ENCODE peak calls at places on chromosomes 12 and 14, in eight cellular contexts. One of them, this sample, is unnamed.
A peak's percentile ranks its signal among the peaks of the same experiment; 100 is the strongest.

GRCh38 chr12:101127521-101128219 is 82.4 kb downstream of the SLC5A8 start:
- DNase-seq in A549: no peak
- DNase-seq in CD8-positive, alpha-beta T cell: no peak
- DNase-seq in body of pancreas: no peak
- DNase-seq in NT2/D1: no peak
- DNase-seq in astrocyte: peak; percentile 70
- DNase-seq in cardiac muscle cell: no peak
- DNase-seq in heart right ventricle: no peak
- DNase-seq in this sample: no peak

GRCh38 chr12:25337916-25338315 is 87.2 kb upstream of the KRAS start:
- DNase-seq in NT2/D1: no peak
- DNase-seq in A549: no peak
- DNase-seq in heart right ventricle: no peak
- DNase-seq in astrocyte: no peak
- DNase-seq in body of pancreas: no peak
- DNase-seq in CD8-positive, alpha-beta T cell: no peak
- DNase-seq in cardiac muscle cell: no peak
- DNase-seq in this sample: no peak

GRCh38 chr12:2179953-2180736 is 127.4 kb downstream of the CACNA1C start:
- DNase-seq in body of pancreas: peak; percentile 49
- DNase-seq in A549: peak; percentile 31
- DNase-seq in cardiac muscle cell: no peak
- DNase-seq in heart right ventricle: peak; percentile 65
- DNase-seq in NT2/D1: no peak
- DNase-seq in astrocyte: peak; percentile 95
- DNase-seq in CD8-positive, alpha-beta T cell: no peak
- DNase-seq in this sample: no peak

GRCh38 chr12:114744696-114745095 is 60.7 kb upstream of the TBX3 start:
- DNase-seq in CD8-positive, alpha-beta T cell: no peak
- DNase-seq in A549: no peak
- DNase-seq in cardiac muscle cell: no peak
- DNase-seq in heart right ventricle: no peak
- DNase-seq in NT2/D1: no peak
- DNase-seq in astrocyte: no peak
- DNase-seq in body of pancreas: no peak
- DNase-seq in this sample: no peak

GRCh38 chr12:51270847-51271518 is 768 bp upstream of the SMAGP start:
- DNase-seq in CD8-positive, alpha-beta T cell: no peak
- DNase-seq in heart right ventricle: no peak
- DNase-seq in astrocyte: peak; percentile 87
- DNase-seq in NT2/D1: no peak
- DNase-seq in A549: peak; percentile 35
- DNase-seq in body of pancreas: peak; percentile 57
- DNase-seq in cardiac muscle cell: no peak
- DNase-seq in this sample: no peak

GRCh38 chr14:88611878-88612277 is 49.0 kb downstream of the ZC3H14 start:
- DNase-seq in CD8-positive, alpha-beta T cell: no peak
- DNase-seq in A549: no peak
- DNase-seq in body of pancreas: no peak
- DNase-seq in astrocyte: no peak
- DNase-seq in cardiac muscle cell: no peak
- DNase-seq in heart right ventricle: no peak
- DNase-seq in NT2/D1: no peak
- DNase-seq in this sample: no peak

GRCh38 chr12:116180448-116180847 is 97.0 kb downstream of the MED13L start:
- DNase-seq in NT2/D1: no peak
- DNase-seq in cardiac muscle cell: peak; percentile 61
- DNase-seq in heart right ventricle: no peak
- DNase-seq in CD8-positive, alpha-beta T cell: no peak
- DNase-seq in astrocyte: no peak
- DNase-seq in A549: no peak
- DNase-seq in body of pancreas: no peak
- DNase-seq in this sample: no peak

GRCh38 chr12:84455598-84455997 is 457.0 kb downstream of the SLC6A15 start:
- DNase-seq in cardiac muscle cell: no peak
- DNase-seq in NT2/D1: no peak
- DNase-seq in A549: no peak
- DNase-seq in body of pancreas: no peak
- DNase-seq in CD8-positive, alpha-beta T cell: no peak
- DNase-seq in heart right ventricle: no peak
- DNase-seq in astrocyte: no peak
- DNase-seq in this sample: no peak

DNA sequence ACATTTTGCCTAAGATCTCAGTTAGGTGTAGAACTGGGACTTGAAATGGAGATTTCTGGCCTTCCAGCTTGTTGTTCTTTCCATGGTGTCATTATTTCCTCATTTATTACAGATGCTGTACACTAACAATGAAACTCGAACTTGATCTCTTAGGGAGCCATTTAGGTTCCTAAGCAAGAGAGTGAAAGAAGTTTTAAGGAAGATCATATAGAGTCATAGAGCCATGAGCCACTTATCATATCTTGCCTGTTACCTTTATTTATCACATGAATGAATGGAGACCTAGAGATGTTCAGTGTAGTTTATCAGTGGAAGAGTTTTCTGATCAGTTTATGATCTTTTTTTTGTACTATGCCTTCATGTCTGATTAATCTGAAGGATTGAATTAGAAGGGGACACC is 9.9 kb downstream of the HELB start:
- DNase-seq in NT2/D1: no peak
- DNase-seq in cardiac muscle cell: no peak
- DNase-seq in CD8-positive, alpha-beta T cell: no peak
- DNase-seq in heart right ventricle: no peak
- DNase-seq in body of pancreas: no peak
- DNase-seq in astrocyte: no peak
- DNase-seq in A549: no peak
- DNase-seq in this sample: no peak
- H3K9me3 ChIP-seq in NT2/D1: no peaks in the 10 kb centered on the region
- H3K9me3 ChIP-seq in cardiac muscle cell: no peaks in the 10 kb centered on the region
- H3K9me3 ChIP-seq in CD8-positive, alpha-beta T cell: no peaks in the 10 kb centered on the region
- H3K9me3 ChIP-seq in heart right ventricle: no peaks in the 10 kb centered on the region
- H3K9me3 ChIP-seq in body of pancreas: no peaks in the 10 kb centered on the region
- H3K9me3 ChIP-seq in astrocyte: no peaks in the 10 kb centered on the region
- H3K9me3 ChIP-seq in A549: no peaks in the 10 kb centered on the region
- H3K9me3 ChIP-seq in this sample: no peaks in the 10 kb centered on the region

DNA sequence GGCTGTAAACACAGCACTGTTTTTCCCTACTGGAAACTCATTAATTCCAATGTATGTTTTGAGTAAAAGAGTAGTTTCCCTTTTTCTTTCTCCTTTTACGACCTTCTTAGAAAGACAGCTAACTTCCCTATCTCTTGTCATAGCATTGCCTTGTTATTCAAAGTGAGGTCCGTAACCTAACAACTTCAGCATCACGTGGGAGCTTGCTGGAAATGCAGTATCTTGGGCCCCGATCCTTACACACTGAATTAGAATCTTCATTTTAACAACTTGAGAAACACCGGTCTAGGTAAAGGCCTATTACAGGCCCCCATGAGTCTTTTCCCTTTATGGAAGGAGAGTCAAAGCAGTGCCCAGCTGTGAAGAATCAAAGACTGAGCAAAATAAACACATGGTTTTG is 230.7 kb upstream of the PRKD1 start:
- DNase-seq in A549: no peak
- DNase-seq in astrocyte: no peak
- DNase-seq in heart right ventricle: no peak
- DNase-seq in CD8-positive, alpha-beta T cell: no peak
- DNase-seq in cardiac muscle cell: peak; percentile 5
- DNase-seq in NT2/D1: peak; percentile 3
- DNase-seq in body of pancreas: no peak
- DNase-seq in this sample: no peak
- H3K9me3 ChIP-seq in A549: no peaks in the 10 kb centered on the region
- H3K9me3 ChIP-seq in astrocyte: no peaks in the 10 kb centered on the region
- H3K9me3 ChIP-seq in heart right ventricle: no peaks in the 10 kb centered on the region
- H3K9me3 ChIP-seq in CD8-positive, alpha-beta T cell: no peaks in the 10 kb centered on the region
- H3K9me3 ChIP-seq in cardiac muscle cell: no peaks in the 10 kb centered on the region
- H3K9me3 ChIP-seq in NT2/D1: no peaks in the 10 kb centered on the region
- H3K9me3 ChIP-seq in body of pancreas: no peaks in the 10 kb centered on the region
- H3K9me3 ChIP-seq in this sample: no peaks in the 10 kb centered on the region

GRCh38 chr14:94707494-94707893 is 62.4 kb downstream of the GSC start:
- DNase-seq in cardiac muscle cell: no peak
- DNase-seq in astrocyte: no peak
- DNase-seq in NT2/D1: peak; percentile 66
- DNase-seq in A549: peak; percentile 23
- DNase-seq in body of pancreas: no peak
- DNase-seq in CD8-positive, alpha-beta T cell: no peak
- DNase-seq in heart right ventricle: no peak
- DNase-seq in this sample: no peak
- H3K9me3 ChIP-seq in cardiac muscle cell: no peaks in the 10 kb centered on the region
- H3K9me3 ChIP-seq in astrocyte: no peaks in the 10 kb centered on the region
- H3K9me3 ChIP-seq in NT2/D1: no peaks in the 10 kb centered on the region
- H3K9me3 ChIP-seq in A549: no peaks in the 10 kb centered on the region
- H3K9me3 ChIP-seq in body of pancreas: no peaks in the 10 kb centered on the region
- H3K9me3 ChIP-seq in CD8-positive, alpha-beta T cell: no peaks in the 10 kb centered on the region
- H3K9me3 ChIP-seq in heart right ventricle: no peaks in the 10 kb centered on the region
- H3K9me3 ChIP-seq in this sample: no peaks in the 10 kb centered on the region

DNA sequence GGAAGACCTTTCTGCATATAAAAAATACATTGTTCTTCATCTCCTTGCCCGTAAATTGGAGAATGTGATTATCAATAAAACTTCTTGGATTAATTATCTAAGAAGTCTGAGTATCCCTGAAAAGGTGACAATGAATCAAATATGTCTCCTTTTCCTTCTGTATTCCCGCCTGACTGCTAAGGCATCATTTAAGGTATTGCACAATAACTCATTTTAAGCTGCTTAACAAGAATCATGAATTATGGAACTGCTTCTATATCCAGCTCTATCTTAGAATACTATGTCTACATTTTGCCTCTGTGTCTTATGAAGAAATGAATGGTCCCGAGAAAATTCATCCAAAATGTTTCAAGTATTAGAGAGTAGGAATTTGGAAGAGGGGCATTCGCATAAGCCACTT is 294.4 kb downstream of the SOX5 start:
- DNase-seq in body of pancreas: no peak
- DNase-seq in NT2/D1: no peak
- DNase-seq in cardiac muscle cell: no peak
- DNase-seq in CD8-positive, alpha-beta T cell: no peak
- DNase-seq in heart right ventricle: no peak
- DNase-seq in A549: no peak
- DNase-seq in astrocyte: no peak
- DNase-seq in this sample: no peak
- H3K9me3 ChIP-seq in body of pancreas: no peaks in the 10 kb centered on the region
- H3K9me3 ChIP-seq in NT2/D1: no peaks in the 10 kb centered on the region
- H3K9me3 ChIP-seq in cardiac muscle cell: no peaks in the 10 kb centered on the region
- H3K9me3 ChIP-seq in CD8-positive, alpha-beta T cell: no peaks in the 10 kb centered on the region
- H3K9me3 ChIP-seq in heart right ventricle: peaks cover 3% of the 10 kb centered on the region
- H3K9me3 ChIP-seq in A549: no peaks in the 10 kb centered on the region
- H3K9me3 ChIP-seq in astrocyte: no peaks in the 10 kb centered on the region
- H3K9me3 ChIP-seq in this sample: no peaks in the 10 kb centered on the region

GRCh38 chr12:38983117-38983571 is 77.8 kb upstream of the CPNE8 start:
- DNase-seq in NT2/D1: no peak
- DNase-seq in CD8-positive, alpha-beta T cell: no peak
- DNase-seq in A549: no peak
- DNase-seq in astrocyte: no peak
- DNase-seq in heart right ventricle: no peak
- DNase-seq in cardiac muscle cell: no peak
- DNase-seq in body of pancreas: no peak
- DNase-seq in this sample: no peak
- H3K9me3 ChIP-seq in NT2/D1: peaks cover 26% of the 10 kb centered on the region
- H3K9me3 ChIP-seq in CD8-positive, alpha-beta T cell: no peaks in the 10 kb centered on the region
- H3K9me3 ChIP-seq in A549: no peaks in the 10 kb centered on the region
- H3K9me3 ChIP-seq in astrocyte: peaks cover 4% of the 10 kb centered on the region
- H3K9me3 ChIP-seq in heart right ventricle: peaks cover 37% of the 10 kb centered on the region
- H3K9me3 ChIP-seq in cardiac muscle cell: no peaks in the 10 kb centered on the region
- H3K9me3 ChIP-seq in body of pancreas: no peaks in the 10 kb centered on the region
- H3K9me3 ChIP-seq in this sample: peaks cover 2% of the 10 kb centered on the region

GRCh38 chr14:40599726-40600125 is 1007.0 kb upstream of the LRFN5 start:
- DNase-seq in CD8-positive, alpha-beta T cell: no peak
- DNase-seq in NT2/D1: no peak
- DNase-seq in heart right ventricle: no peak
- DNase-seq in body of pancreas: no peak
- DNase-seq in A549: no peak
- DNase-seq in cardiac muscle cell: no peak
- DNase-seq in astrocyte: no peak
- DNase-seq in this sample: no peak

GRCh38 chr14:40601063-40601462 is 1005.6 kb upstream of the LRFN5 start:
- DNase-seq in cardiac muscle cell: no peak
- DNase-seq in A549: no peak
- DNase-seq in astrocyte: no peak
- DNase-seq in NT2/D1: no peak
- DNase-seq in heart right ventricle: no peak
- DNase-seq in body of pancreas: no peak
- DNase-seq in CD8-positive, alpha-beta T cell: no peak
- DNase-seq in this sample: no peak
- H3K9me3 ChIP-seq in cardiac muscle cell: no peaks in the 10 kb centered on the region
- H3K9me3 ChIP-seq in A549: no peaks in the 10 kb centered on the region
- H3K9me3 ChIP-seq in astrocyte: no peaks in the 10 kb centered on the region
- H3K9me3 ChIP-seq in NT2/D1: no peaks in the 10 kb centered on the region
- H3K9me3 ChIP-seq in heart right ventricle: no peaks in the 10 kb centered on the region
- H3K9me3 ChIP-seq in body of pancreas: no peaks in the 10 kb centered on the region
- H3K9me3 ChIP-seq in CD8-positive, alpha-beta T cell: no peaks in the 10 kb centered on the region
- H3K9me3 ChIP-seq in this sample: no peaks in the 10 kb centered on the region

GRCh38 chr12:105399428-105400081 is 69.1 kb downstream of the C12orf75 start:
- DNase-seq in astrocyte: no peak
- DNase-seq in NT2/D1: no peak
- DNase-seq in body of pancreas: no peak
- DNase-seq in heart right ventricle: no peak
- DNase-seq in CD8-positive, alpha-beta T cell: no peak
- DNase-seq in cardiac muscle cell: no peak
- DNase-seq in A549: no peak
- DNase-seq in this sample: no peak
- H3K9me3 ChIP-seq in astrocyte: no peaks in the 10 kb centered on the region
- H3K9me3 ChIP-seq in NT2/D1: peaks cover 4% of the 10 kb centered on the region
- H3K9me3 ChIP-seq in body of pancreas: no peaks in the 10 kb centered on the region
- H3K9me3 ChIP-seq in heart right ventricle: peaks cover 6% of the 10 kb centered on the region
- H3K9me3 ChIP-seq in CD8-positive, alpha-beta T cell: no peaks in the 10 kb centered on the region
- H3K9me3 ChIP-seq in cardiac muscle cell: no peaks in the 10 kb centered on the region
- H3K9me3 ChIP-seq in A549: peaks cover 7% of the 10 kb centered on the region
- H3K9me3 ChIP-seq in this sample: no peaks in the 10 kb centered on the region

This sample was measured in T-helper 17 cell.